ENCODE peak calls at places on chromosomes 3 and 15, in ten cellular contexts. R is endothelial cell, A is GM06990, U is Peyer's patch, Q is upper lobe of right lung, T is SK-N-SH, X is endodermal cell, J is right lobe of liver, E is B cell, S is sigmoid colon. N is an unnamed sample.

GRCh38 chr3:181912384-181912783 is 200.7 kb downstream of the SOX2 start:
- DNase-seq in X (no peak), E (no peak), U (no peak), J (no peak), T (no peak), R (no peak), S (no peak), A (no peak), Q (no peak), N (no peak)

GRCh38 chr3:180391001-180391400 is 211.0 kb upstream of the TTC14 start:
- DNase-seq in R (no peak), E (no peak), T (no peak), J (no peak), U (no peak), X (no peak), A (no peak), Q (no peak), S (no peak), N (no peak)

GRCh38 chr3:145898487-145898886 is 262.5 kb downstream of the PLOD2 start:
- DNase-seq in X (no peak), S (no peak), J (no peak), U (no peak), E (no peak), Q (no peak), A (no peak), T (no peak), R (no peak), N (no peak)

GRCh38 chr15:84594617-84595290 is 6.1 kb upstream of the ZSCAN2 start:
- DNase-seq in R (no peak), A (no peak), Q (no peak), U (no peak), E (no peak), J (peak), X (peak), T (no peak), S (no peak), N (no peak)

GRCh38 chr15:97977734-97978133 is 17.2 kb downstream of the ARRDC4 start:
- DNase-seq in J (no peak), A (no peak), X (peak), E (no peak), S (no peak), Q (no peak), U (no peak), T (no peak), R (no peak), N (no peak)

GRCh38 chr3:57696861-57697321 is 4.0 kb upstream of the DENND6A start:
- DNase-seq in A (no peak), U (no peak), E (no peak), Q (no peak), S (no peak), X (no peak), R (no peak), J (no peak), T (no peak), N (no peak)

GRCh38 chr15:76183906-76184639 is 124.3 kb downstream of the TMEM266 start:
- DNase-seq in U (no peak), S (no peak), Q (no peak), J (no peak), T (no peak), E (no peak), A (no peak), X (no peak), R (no peak), N (no peak)

GRCh38 chr3:182238141-182238540 is 526.4 kb downstream of the SOX2 start:
- DNase-seq in X (peak), S (peak), A (no peak), T (no peak), Q (no peak), J (no peak), E (no peak), U (no peak), R (no peak), N (no peak)

GRCh38 chr3:149330609-149331008 is 2.8 kb downstream of the TM4SF18 start:
- DNase-seq in Q (no peak), X (no peak), S (no peak), E (no peak), U (no peak), T (no peak), J (no peak), R (no peak), A (no peak), N (no peak)

GRCh38 chr3:79211588-79212359 is 556.0 kb downstream of the ROBO1 start:
- DNase-seq in U (no peak), R (no peak), T (no peak), A (no peak), E (no peak), S (no peak), J (peak), X (no peak), Q (no peak), N (no peak)

GRCh38 chr3:14047841-14048240 is 76.8 kb downstream of the CHCHD4 start:
- DNase-seq in S (no peak), R (no peak), A (no peak), Q (no peak), E (no peak), J (no peak), T (no peak), X (no peak), U (no peak), N (no peak)

GRCh38 chr3:25635038-25635437 is 29.7 kb downstream of the TOP2B start:
- DNase-seq in X (no peak), E (no peak), S (no peak), Q (no peak), J (no peak), T (no peak), U (no peak), A (no peak), R (no peak), N (no peak)

GRCh38 chr3:132318451-132318850 is 1.2 kb downstream of the ACP3 start:
- DNase-seq in X (no peak), S (no peak), Q (no peak), J (no peak), E (no peak), R (no peak), T (no peak), A (no peak), U (no peak), N (no peak)

GRCh38 chr3:40800343-40800742 is 275.6 kb downstream of the ZNF621 start:
- DNase-seq in U (no peak), A (no peak), Q (no peak), S (peak), R (peak), E (no peak), X (peak), T (no peak), J (no peak), N (no peak)

GRCh38 chr15:91970142-91970541 is 116.6 kb downstream of the SLCO3A1 start:
- DNase-seq in Q (no peak), E (no peak), S (peak), U (no peak), J (no peak), A (no peak), T (no peak), R (no peak), X (no peak), N (no peak)

GRCh38 chr15:91974321-91974720 is 120.8 kb downstream of the SLCO3A1 start:
- DNase-seq in E (no peak), U (no peak), A (no peak), R (no peak), T (no peak), S (no peak), J (no peak), X (no peak), Q (no peak), N (no peak)

GRCh38 chr15:91975241-91975978 is 121.9 kb downstream of the SLCO3A1 start:
- DNase-seq in A (no peak), E (no peak), J (no peak), R (no peak), X (peak), T (no peak), U (no peak), S (no peak), Q (no peak), N (no peak)

GRCh38 chr15:91968610-91969009 is 115.1 kb downstream of the SLCO3A1 start:
- DNase-seq in E (no peak), Q (no peak), A (no peak), U (no peak), S (no peak), T (no peak), X (no peak), R (no peak), J (no peak), N (no peak)

DNA sequence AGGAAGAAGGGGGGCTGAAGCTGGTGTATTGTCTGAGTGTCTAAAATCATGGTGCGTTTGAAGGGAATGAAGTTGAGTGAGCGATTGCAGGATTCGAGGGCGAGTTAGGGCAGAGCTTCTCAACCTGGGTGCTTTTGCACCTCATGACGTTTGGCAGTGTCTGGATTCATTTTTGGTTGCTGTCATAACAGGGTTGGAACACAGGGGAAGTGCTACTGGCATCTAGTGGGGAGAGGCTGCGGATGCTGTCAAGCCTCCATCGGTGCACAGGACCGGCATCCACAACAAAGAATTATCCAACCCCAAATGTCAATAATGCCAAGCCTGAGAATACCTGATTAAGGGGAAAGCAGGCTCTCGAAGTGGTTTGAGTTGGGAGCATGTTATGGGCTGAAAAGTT is 120.0 kb downstream of the SLCO3A1 start:
- DNase-seq in R (no peak), T (peak), X (no peak), Q (no peak), J (no peak), U (no peak), E (no peak), A (no peak), S (no peak), N (no peak)
- TF ChIP-seq CTCF in R (no peak), T (no peak), X (peak), Q (peak), J (no peak), U (no peak), E (no peak), A (no peak), S (no peak), N (no peak)

DNA sequence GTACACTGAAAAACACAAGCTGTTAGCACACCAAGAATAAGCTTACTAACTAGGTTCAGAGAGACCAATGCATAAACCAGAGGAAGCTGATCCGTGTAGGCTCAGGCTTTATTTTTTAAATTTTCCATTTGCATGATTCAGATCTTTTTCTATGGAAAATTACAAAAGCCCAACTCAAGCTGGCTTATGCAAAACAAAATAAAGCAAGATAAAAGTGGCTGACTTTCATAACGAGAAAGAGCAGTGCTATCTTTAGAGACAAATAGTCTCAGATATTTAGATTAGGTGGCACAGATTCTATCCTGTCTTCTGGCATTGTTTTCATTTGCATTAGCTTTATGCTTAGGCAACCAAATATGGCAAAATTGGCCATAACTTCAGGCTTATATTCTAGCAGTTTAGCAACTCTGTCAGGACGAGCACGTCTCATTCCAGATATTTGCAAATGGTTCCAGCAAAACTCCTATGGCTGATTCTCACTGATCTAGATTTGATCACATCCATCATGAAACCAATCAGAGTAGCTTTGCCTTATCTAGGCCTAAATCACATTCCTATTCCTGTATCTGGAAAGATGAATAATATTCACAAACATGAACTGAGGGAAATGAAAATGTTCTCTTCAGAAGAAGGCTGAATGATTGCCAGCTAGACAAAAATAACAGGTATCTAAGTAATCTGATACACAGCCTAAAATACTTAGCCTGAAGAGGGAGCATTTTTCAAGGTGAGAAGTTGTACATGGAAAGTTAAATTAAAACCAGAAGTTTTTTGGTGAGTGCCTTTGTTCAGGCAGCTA is 216.4 kb upstream of the DPPA4 start:
- DNase-seq in S (no peak), X (no peak), R (no peak), Q (no peak), E (no peak), T (no peak), U (no peak), A (no peak), J (no peak), N (no peak)
- TF ChIP-seq CTCF in S (no peak), X (peak), R (no peak), Q (no peak), E (no peak), T (peak), U (no peak), A (no peak), J (no peak), N (no peak)

GRCh38 chr3:39104961-39105686 is 2.3 kb downstream of the GORASP1 start:
- DNase-seq in E (no peak), Q (no peak), U (peak), J (no peak), X (no peak), R (no peak), S (no peak), T (no peak), A (no peak), N (no peak)

GRCh38 chr3:39102504-39103323 is 4.7 kb downstream of the GORASP1 start:
- DNase-seq in J (no peak), X (no peak), U (no peak), S (no peak), R (no peak), E (no peak), T (no peak), Q (no peak), A (no peak), N (no peak)

GRCh38 chr3:39103791-39104552 is 3.5 kb downstream of the GORASP1 start:
- DNase-seq in E (no peak), R (no peak), T (no peak), Q (no peak), J (no peak), S (no peak), U (no peak), X (no peak), A (no peak), N (no peak)

GRCh38 chr3:39101022-39101689 is 6.3 kb downstream of the GORASP1 start:
- DNase-seq in R (peak), X (peak), T (peak), J (no peak), Q (no peak), U (peak), S (no peak), A (no peak), E (peak), N (peak)

GRCh38 chr3:39103324-39103693 is 4.1 kb downstream of the GORASP1 start:
- DNase-seq in S (no peak), R (no peak), E (no peak), T (no peak), A (no peak), X (peak), U (no peak), J (no peak), Q (no peak), N (peak)
- TF ChIP-seq CTCF in S (no peak), R (no peak), E (no peak), T (peak), A (peak), X (peak), U (no peak), J (no peak), Q (no peak), N (no peak)

GRCh38 chr3:125194849-125195601 is 17.5 kb downstream of the SLC12A8 start:
- DNase-seq in U (no peak), A (no peak), X (peak), R (no peak), E (no peak), S (no peak), Q (no peak), J (no peak), T (no peak), N (no peak)
- TF ChIP-seq CTCF in U (no peak), A (no peak), X (no peak), R (no peak), E (no peak), S (no peak), Q (no peak), J (no peak), T (no peak), N (no peak)

GRCh38 chr3:12897537-12898289 is 56.3 kb upstream of the RPL32 start:
- DNase-seq in E (no peak), S (no peak), R (no peak), X (no peak), A (no peak), Q (no peak), J (peak), U (no peak), T (no peak), N (no peak)

GRCh38 chr3:12898290-12898979 is 57.1 kb upstream of the RPL32 start:
- DNase-seq in R (no peak), E (no peak), U (no peak), S (no peak), A (no peak), Q (no peak), T (no peak), J (peak), X (no peak), N (no peak)

GRCh38 chr3:12894629-12895028 is 53.3 kb upstream of the RPL32 start:
- DNase-seq in R (no peak), Q (no peak), T (no peak), A (no peak), U (no peak), E (no peak), S (no peak), X (no peak), J (no peak), N (no peak)

GRCh38 chr3:12895391-12896205 is 54.2 kb upstream of the RPL32 start:
- DNase-seq in U (no peak), S (no peak), T (no peak), J (peak), R (no peak), E (no peak), X (no peak), A (no peak), Q (no peak), N (no peak)

GRCh38 chr3:12896206-12896697 is 54.9 kb upstream of the RPL32 start:
- DNase-seq in A (no peak), U (no peak), R (no peak), Q (no peak), E (no peak), J (peak), X (peak), S (no peak), T (no peak), N (no peak)
- TF ChIP-seq CTCF in A (no peak), U (no peak), R (no peak), Q (no peak), E (no peak), J (no peak), X (peak), S (no peak), T (no peak), N (no peak)

N was measured in GM13976.